ENCODE peak calls at places on chromosome 15, in five cellular contexts. One of them, this sample, is unnamed.

GRCh38 chr15:34987623-34987981 is 485 bp downstream of the ZNF770 start:
- DNase-seq in posterior vena cava: no peak
- DNase-seq in pancreas: no peak
- DNase-seq in fibroblast of the conjunctiva: no peak
- DNase-seq in endodermal cell: no peak
- DNase-seq in this sample: no peak

GRCh38 chr15:96736384-96736783 is 405.9 kb downstream of the NR2F2 start:
- DNase-seq in endodermal cell: no peak
- DNase-seq in posterior vena cava: no peak
- DNase-seq in fibroblast of the conjunctiva: no peak
- DNase-seq in pancreas: no peak
- DNase-seq in this sample: no peak

GRCh38 chr15:74397239-74398068 is 30.0 kb upstream of the CYP11A1 start:
- DNase-seq in posterior vena cava: no peak
- DNase-seq in pancreas: no peak
- DNase-seq in endodermal cell: no peak
- DNase-seq in fibroblast of the conjunctiva: no peak
- DNase-seq in this sample: no peak

GRCh38 chr15:81080946-81081345 is 53.1 kb upstream of the CFAP161 start:
- DNase-seq in endodermal cell: no peak
- DNase-seq in fibroblast of the conjunctiva: no peak
- DNase-seq in posterior vena cava: no peak
- DNase-seq in pancreas: no peak
- DNase-seq in this sample: no peak

GRCh38 chr15:43376017-43376705 is 5.3 kb downstream of the TUBGCP4 start:
- DNase-seq in pancreas: peak
- DNase-seq in endodermal cell: peak
- DNase-seq in posterior vena cava: no peak
- DNase-seq in fibroblast of the conjunctiva: peak
- DNase-seq in this sample: no peak

GRCh38 chr15:50124557-50125080 is 5.6 kb upstream of the ATP8B4 start:
- DNase-seq in posterior vena cava: no peak
- DNase-seq in endodermal cell: no peak
- DNase-seq in pancreas: no peak
- DNase-seq in fibroblast of the conjunctiva: no peak
- DNase-seq in this sample: no peak

GRCh38 chr15:38726187-38726586 is 161.6 kb upstream of the RASGRP1 start:
- DNase-seq in posterior vena cava: no peak
- DNase-seq in endodermal cell: no peak
- DNase-seq in fibroblast of the conjunctiva: no peak
- DNase-seq in pancreas: no peak
- DNase-seq in this sample: no peak

GRCh38 chr15:22874256-22874655 is 35.8 kb downstream of the NIPA2 start:
- DNase-seq in endodermal cell: no peak
- DNase-seq in pancreas: no peak
- DNase-seq in fibroblast of the conjunctiva: no peak
- DNase-seq in posterior vena cava: no peak
- DNase-seq in this sample: no peak

GRCh38 chr15:100760357-100760903 is 119.2 kb upstream of the ALDH1A3 start:
- DNase-seq in pancreas: no peak
- DNase-seq in endodermal cell: no peak
- DNase-seq in fibroblast of the conjunctiva: no peak
- DNase-seq in posterior vena cava: peak
- DNase-seq in this sample: no peak

GRCh38 chr15:55654541-55654940 is 66.4 kb upstream of the PYGO1 start:
- DNase-seq in fibroblast of the conjunctiva: peak
- DNase-seq in endodermal cell: no peak
- DNase-seq in pancreas: no peak
- DNase-seq in posterior vena cava: no peak
- DNase-seq in this sample: no peak

GRCh38 chr15:71800835-71801745 is 9.3 kb upstream of the NR2E3 start:
- DNase-seq in endodermal cell: peak
- DNase-seq in fibroblast of the conjunctiva: peak
- DNase-seq in pancreas: peak
- DNase-seq in posterior vena cava: no peak
- DNase-seq in this sample: no peak

GRCh38 chr15:83199288-83199687 is 8.3 kb downstream of the HDGFL3 start:
- DNase-seq in endodermal cell: no peak
- DNase-seq in posterior vena cava: no peak
- DNase-seq in fibroblast of the conjunctiva: no peak
- DNase-seq in pancreas: no peak
- DNase-seq in this sample: no peak

GRCh38 chr15:45703670-45704328 is 69.0 kb downstream of the SQOR start:
- DNase-seq in pancreas: no peak
- DNase-seq in posterior vena cava: no peak
- DNase-seq in endodermal cell: peak
- DNase-seq in fibroblast of the conjunctiva: no peak
- DNase-seq in this sample: no peak

GRCh38 chr15:58330468-58330793 is 101.4 kb upstream of the LIPC start:
- DNase-seq in endodermal cell: no peak
- DNase-seq in fibroblast of the conjunctiva: no peak
- DNase-seq in posterior vena cava: no peak
- DNase-seq in pancreas: no peak
- DNase-seq in this sample: no peak

GRCh38 chr15:58393196-58393790 is 38.5 kb upstream of the LIPC start:
- DNase-seq in pancreas: no peak
- DNase-seq in endodermal cell: no peak
- DNase-seq in fibroblast of the conjunctiva: no peak
- DNase-seq in posterior vena cava: no peak
- DNase-seq in this sample: no peak

GRCh38 chr15:25899870-25900269 is 36.7 kb upstream of the ATP10A start:
- DNase-seq in fibroblast of the conjunctiva: no peak
- DNase-seq in posterior vena cava: no peak
- DNase-seq in pancreas: no peak
- DNase-seq in endodermal cell: no peak
- DNase-seq in this sample: no peak

GRCh38 chr15:49235446-49236207 is 65.6 kb downstream of the GALK2 start:
- DNase-seq in endodermal cell: peak
- DNase-seq in fibroblast of the conjunctiva: peak
- DNase-seq in pancreas: peak
- DNase-seq in posterior vena cava: no peak
- DNase-seq in this sample: no peak

GRCh38 chr15:39213385-39213840 is 367.5 kb upstream of the THBS1 start:
- DNase-seq in endodermal cell: peak
- DNase-seq in posterior vena cava: peak
- DNase-seq in fibroblast of the conjunctiva: no peak
- DNase-seq in pancreas: peak
- DNase-seq in this sample: peak

GRCh38 chr15:56356616-56357015 is 8.6 kb upstream of the TEX9 start:
- DNase-seq in endodermal cell: no peak
- DNase-seq in posterior vena cava: no peak
- DNase-seq in fibroblast of the conjunctiva: no peak
- DNase-seq in pancreas: no peak
- DNase-seq in this sample: no peak

GRCh38 chr15:91572110-91572509 is 281.4 kb upstream of the SLCO3A1 start:
- DNase-seq in fibroblast of the conjunctiva: peak
- DNase-seq in endodermal cell: no peak
- DNase-seq in posterior vena cava: no peak
- DNase-seq in pancreas: no peak
- DNase-seq in this sample: no peak

GRCh38 chr15:87943629-87944028 is 312.9 kb downstream of the NTRK3 start:
- DNase-seq in fibroblast of the conjunctiva: no peak
- DNase-seq in pancreas: no peak
- DNase-seq in endodermal cell: no peak
- DNase-seq in posterior vena cava: no peak
- DNase-seq in this sample: no peak

GRCh38 chr15:52759969-52760368 is 30.2 kb downstream of the ONECUT1 start:
- DNase-seq in fibroblast of the conjunctiva: no peak
- DNase-seq in endodermal cell: peak
- DNase-seq in posterior vena cava: no peak
- DNase-seq in pancreas: no peak
- DNase-seq in this sample: no peak

GRCh38 chr15:62138124-62138523 is 27.0 kb downstream of the C2CD4B start:
- DNase-seq in fibroblast of the conjunctiva: peak
- DNase-seq in endodermal cell: no peak
- DNase-seq in posterior vena cava: no peak
- DNase-seq in pancreas: no peak
- DNase-seq in this sample: no peak